ENCODE peak calls at places on chromosome 21, in five cellular contexts. A, T, L, W and P are unnamed samples.

GRCh38 chr21:37904879-37905278 is 11.4 kb downstream of the KCNJ6 start:
- DNase-seq in T (no peak), W (no peak), L (no peak), A (no peak), P (no peak)

GRCh38 chr21:43211085-43212071 is 42.6 kb downstream of the CRYAA start:
- DNase-seq in W (peak), L (no peak), A (peak), T (peak), P (peak)

GRCh38 chr21:37153935-37154350 is 80.9 kb downstream of the TTC3 start:
- DNase-seq in L (no peak), W (no peak), T (peak), A (no peak), P (peak)

GRCh38 chr21:23162213-23162946 is 2164.2 kb downstream of the NCAM2 start:
- DNase-seq in T (no peak), W (no peak), L (no peak), A (no peak), P (no peak)

GRCh38 chr21:41816583-41817165 is 49.8 kb upstream of the RIPK4 start:
- DNase-seq in W (peak), L (peak), A (peak), T (peak), P (peak)

GRCh38 chr21:29261555-29262540 is 36.9 kb upstream of the BACH1 start:
- DNase-seq in W (no peak), A (no peak), T (no peak), L (no peak), P (no peak)

GRCh38 chr21:41141031-41141457 is 26.9 kb upstream of the BACE2 start:
- DNase-seq in A (no peak), L (no peak), W (no peak), T (no peak), P (no peak)

GRCh38 chr21:42466700-42467612 is 29.1 kb downstream of the RSPH1 start:
- DNase-seq in A (peak), W (peak), L (no peak), T (peak), P (peak)

GRCh38 chr21:42162831-42163510 is 56.0 kb upstream of the ABCG1 start:
- DNase-seq in T (peak), A (no peak), W (no peak), L (no peak), P (no peak)

GRCh38 chr21:16789636-16790035 is 723.2 kb upstream of the CXADR start:
- DNase-seq in T (no peak), A (no peak), L (no peak), W (no peak), P (no peak)

GRCh38 chr21:30044447-30045064 is 104.8 kb upstream of the GRIK1 start:
- DNase-seq in W (peak), T (peak), A (no peak), L (peak), P (no peak)

GRCh38 chr21:29297483-29298347 is 1.0 kb upstream of the BACH1 start:
- DNase-seq in W (no peak), L (no peak), T (no peak), A (no peak), P (peak)

GRCh38 chr21:36701912-36702621 is 3.2 kb downstream of the SIM2 start:
- DNase-seq in A (no peak), W (no peak), L (no peak), T (peak), P (no peak)

GRCh38 chr21:45833437-45833836 is 148.1 kb upstream of the COL6A1 start:
- DNase-seq in T (no peak), W (no peak), L (peak), A (no peak), P (no peak)

GRCh38 chr21:42199488-42200463 is 19.2 kb upstream of the ABCG1 start:
- DNase-seq in L (no peak), T (peak), A (no peak), W (no peak), P (no peak)

GRCh38 chr21:25735895-25736597 is 1.3 kb downstream of the GABPA start:
- DNase-seq in L (no peak), W (peak), T (no peak), A (no peak), P (no peak)

GRCh38 chr21:34817821-34818662 is 149.2 kb downstream of the CLIC6 start:
- DNase-seq in A (no peak), L (no peak), W (no peak), T (peak), P (no peak)

GRCh38 chr21:45973475-45974072 is 8.0 kb upstream of the COL6A1 start:
- DNase-seq in A (peak), L (no peak), T (peak), W (peak), P (peak)

GRCh38 chr21:36663033-36663855 is 35.7 kb upstream of the SIM2 start:
- DNase-seq in A (no peak), W (no peak), L (no peak), T (no peak), P (no peak)

GRCh38 chr21:43306911-43307676 is 119.8 kb downstream of the SIK1 start:
- DNase-seq in T (peak), A (no peak), L (no peak), W (no peak), P (peak)

GRCh38 chr21:36188081-36188681 is 31.6 kb downstream of the DOP1B start:
- DNase-seq in L (no peak), W (peak), A (no peak), T (peak), P (peak)

GRCh38 chr21:45818276-45818903 is 163.2 kb upstream of the COL6A1 start:
- DNase-seq in A (peak), W (no peak), T (no peak), L (no peak), P (no peak)

GRCh38 chr21:38743772-38744529 is 61.8 kb upstream of the ETS2 start:
- DNase-seq in L (no peak), W (no peak), T (peak), A (no peak), P (no peak)

GRCh38 chr21:19508844-19509243 is 1105.3 kb upstream of the TMPRSS15 start:
- DNase-seq in A (no peak), L (no peak), T (no peak), W (no peak), P (no peak)

GRCh38 chr21:45109831-45110492 is 35.6 kb downstream of the ADARB1 start:
- DNase-seq in L (no peak), T (peak), W (no peak), A (peak), P (no peak)

GRCh38 chr21:46455575-46456385 is 2.9 kb upstream of the DIP2A start:
- DNase-seq in A (no peak), T (no peak), L (peak), W (no peak), P (no peak)

GRCh38 chr21:42252778-42253340 is 33.9 kb downstream of the ABCG1 start:
- DNase-seq in W (no peak), L (no peak), A (no peak), T (no peak), P (peak)

GRCh38 chr21:41429305-41429704 is 3.3 kb downstream of the MX1 start:
- DNase-seq in A (no peak), W (no peak), T (no peak), L (no peak), P (no peak)

GRCh38 chr21:16589499-16589898 is 859.7 kb downstream of the USP25 start:
- DNase-seq in A (no peak), L (no peak), T (no peak), W (no peak), P (no peak)

GRCh38 chr21:43018519-43018918 is 44.2 kb downstream of the PKNOX1 start:
- DNase-seq in L (no peak), W (no peak), A (no peak), T (no peak), P (no peak)

GRCh38 chr21:39911286-39911685 is 44.0 kb downstream of the PCP4 start:
- DNase-seq in L (no peak), A (no peak), T (no peak), W (peak), P (no peak)

GRCh38 chr21:32813265-32813903 is 41.8 kb upstream of the PAXBP1 start:
- DNase-seq in T (no peak), W (no peak), A (no peak), L (peak), P (no peak)

GRCh38 chr21:44259082-44259705 is 2.5 kb downstream of the DNMT3L start:
- DNase-seq in W (no peak), T (no peak), L (no peak), A (no peak), P (peak)

GRCh38 chr21:45826733-45827692 is 154.6 kb upstream of the COL6A1 start:
- DNase-seq in T (no peak), W (no peak), L (no peak), A (no peak), P (no peak)

GRCh38 chr21:46599251-46599572 is 5.7 kb downstream of the S100B start:
- DNase-seq in T (no peak), W (no peak), A (no peak), L (no peak), P (no peak)